ENCODE peak calls at places on chromosomes 3 and 15, in five cellular contexts. H is heart left ventricle, E is K562, A is mammary epithelial cell, S is tibial nerve. B is an unnamed sample. For H3K4me1, the result is how much of the 10 kb centered on the place peaks cover.

GRCh38 chr15:48856947-48857346 is 21.0 kb upstream of the EID1 start:
- DNase-seq in S (no peak), E (no peak), H (no peak), A (no peak), B (no peak)

GRCh38 chr15:39333393-39333792 is 247.5 kb upstream of the THBS1 start:
- DNase-seq in S (no peak), H (no peak), A (no peak), E (no peak), B (no peak)

GRCh38 chr3:184620101-184620798 is 58.7 kb downstream of the EPHB3 start:
- DNase-seq in H (no peak), S (no peak), A (peak), E (peak), B (no peak)

GRCh38 chr3:71203727-71204488 is 379.6 kb downstream of the FOXP1 start:
- DNase-seq in H (no peak), S (no peak), A (no peak), E (no peak), B (no peak)

GRCh38 chr3:43144811-43145490 is 39.1 kb upstream of the POMGNT2 start:
- DNase-seq in S (no peak), A (no peak), E (peak), H (no peak), B (no peak)

GRCh38 chr15:31398677-31399260 is 72.1 kb downstream of the KLF13 start:
- DNase-seq in E (no peak), A (peak), S (no peak), H (no peak), B (no peak)

GRCh38 chr15:50953302-50953701 is 44.8 kb downstream of the AP4E1 start:
- DNase-seq in H (no peak), A (peak), E (no peak), S (no peak), B (no peak)

GRCh38 chr3:123936400-123936799 is 24.6 kb downstream of the CCDC14 start:
- DNase-seq in H (no peak), A (no peak), E (no peak), S (no peak), B (no peak)

GRCh38 chr3:182683335-182684257 is 109.7 kb upstream of the ATP11B start:
- DNase-seq in E (peak), H (peak), S (peak), A (peak), B (no peak)

GRCh38 chr3:34206996-34207395 is 408.6 kb downstream of the PDCD6IP start:
- DNase-seq in E (no peak), S (no peak), A (no peak), H (no peak), B (no peak)

GRCh38 chr15:66912001-66912400 is 153.4 kb upstream of the SMAD3 start:
- DNase-seq in H (no peak), S (no peak), A (no peak), E (no peak), B (no peak)

GRCh38 chr3:4071481-4072184 is 231.5 kb upstream of the SETMAR start:
- DNase-seq in E (peak), A (no peak), H (no peak), S (no peak), B (no peak)

GRCh38 chr15:98537516-98538060 is 110.8 kb upstream of the IGF1R start:
- DNase-seq in S (no peak), H (no peak), A (peak), E (no peak), B (no peak)

GRCh38 chr3:31696815-31697548 is 164.3 kb downstream of the STT3B start:
- DNase-seq in H (no peak), S (no peak), A (peak), E (no peak), B (no peak)

GRCh38 chr3:71537211-71537611 is 46.3 kb downstream of the FOXP1 start:
- DNase-seq in S (no peak), H (no peak), E (no peak), A (peak), B (peak)

GRCh38 chr3:112078125-112079083 is 7.8 kb upstream of the C3orf52 start:
- DNase-seq in E (no peak), S (no peak), H (no peak), A (no peak), B (no peak)

GRCh38 chr15:34616613-34617012 is 33.2 kb upstream of the GOLGA8B start:
- DNase-seq in H (no peak), S (no peak), E (peak), A (peak), B (no peak)

GRCh38 chr3:126540342-126540849 is 16.4 kb downstream of the CHST13 start:
- DNase-seq in H (peak), A (peak), E (peak), S (peak), B (peak)

GRCh38 chr3:13708871-13709595 is 160.1 kb downstream of the FBLN2 start:
- DNase-seq in S (no peak), E (no peak), H (peak), A (no peak), B (peak)

GRCh38 chr3:141056716-141057115 is 5.6 kb downstream of the SPSB4 start:
- DNase-seq in H (peak), S (no peak), E (no peak), A (no peak), B (no peak)

GRCh38 chr15:75031773-75032302 is 8.4 kb downstream of the PPCDC start:
- DNase-seq in A (no peak), S (no peak), E (no peak), H (no peak), B (no peak)

GRCh38 chr3:159619341-159619885 is 369.2 kb upstream of the IL12A start:
- DNase-seq in E (no peak), A (no peak), S (no peak), H (no peak), B (no peak)

GRCh38 chr3:119530418-119530817 is 29.0 kb downstream of the CD80 start:
- DNase-seq in H (no peak), E (no peak), S (no peak), A (no peak), B (no peak)

GRCh38 chr3:62041681-62042080 is 331.7 kb downstream of the FEZF2 start:
- DNase-seq in A (no peak), E (no peak), S (no peak), H (no peak), B (no peak)

GRCh38 chr3:13574798-13575451 is 26.0 kb downstream of the FBLN2 start:
- DNase-seq in E (peak), A (no peak), S (no peak), H (peak), B (no peak)

GRCh38 chr3:129621626-129622417 is 15.3 kb upstream of the PLXND1 start:
- DNase-seq in A (no peak), H (peak), E (no peak), S (no peak), B (no peak)

GRCh38 chr15:91752081-91752810 is 101.3 kb upstream of the SLCO3A1 start:
- DNase-seq in A (no peak), H (no peak), S (no peak), E (no peak), B (no peak)

GRCh38 chr15:74951006-74951405 is 5.6 kb downstream of the RPP25 start:
- DNase-seq in S (no peak), H (no peak), A (no peak), E (no peak), B (no peak)

GRCh38 chr15:92011611-92012367 is 158.3 kb downstream of the SLCO3A1 start:
- DNase-seq in S (no peak), A (peak), E (no peak), H (peak), B (peak)

GRCh38 chr15:69958494-69959134 is 139.1 kb downstream of the TLE3 start:
- DNase-seq in E (no peak), H (no peak), A (peak), S (no peak), B (no peak)

GRCh38 chr3:42376397-42376798 is 34.0 kb downstream of the LYZL4 start:
- DNase-seq in E (peak), A (peak), S (no peak), H (peak), B (peak)

GRCh38 chr3:88057650-88058321 is 1.0 kb downstream of the CGGBP1 start:
- DNase-seq in S (no peak), A (peak), E (no peak), H (no peak), B (no peak)

GRCh38 chr3:464255-464654 is 267.7 kb downstream of the CHL1 start:
- DNase-seq in A (no peak), E (no peak), H (no peak), S (no peak), B (no peak)

DNA sequence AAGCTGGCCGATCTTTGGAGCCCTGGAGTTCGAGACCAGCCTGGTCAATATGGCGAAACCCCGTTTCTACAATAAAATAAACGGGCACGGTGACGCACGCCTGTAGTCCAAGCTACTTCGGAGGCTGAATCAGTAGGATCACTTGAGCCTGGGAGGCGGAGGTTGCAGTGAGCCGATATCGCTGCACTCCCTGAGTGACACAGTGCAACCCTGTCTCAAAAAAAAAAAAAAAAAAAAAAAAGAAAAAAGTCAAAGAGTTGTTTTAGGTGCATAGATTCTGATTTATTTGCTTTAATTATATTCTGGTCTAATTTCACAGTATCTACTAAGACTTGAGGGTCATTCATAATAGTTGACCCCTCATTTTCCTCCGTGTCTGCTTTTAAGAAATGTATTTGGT is 1.7 kb downstream of the ARL13B start:
- DNase-seq in A (no peak), S (no peak), E (peak), H (no peak), B (no peak)
- H3K4me3 ChIP-seq in A (no peak), S (peak), E (peak), H (no peak), B (no peak)

GRCh38 chr3:63808633-63809032 is 10.5 kb upstream of the C3orf49 start:
- DNase-seq in S (no peak), A (no peak), H (no peak), E (no peak), B (no peak)
- H3K4me1 ChIP-seq in S (under half), A (under half), H (under half), E (under half), B (under half)

GRCh38 chr3:78848392-78849288 is 919.2 kb downstream of the ROBO1 start:
- DNase-seq in E (no peak), H (no peak), A (no peak), S (no peak), B (no peak)
- H3K27ac ChIP-seq in E (no peak), H (no peak), A (no peak), S (no peak), B (no peak)

DNA sequence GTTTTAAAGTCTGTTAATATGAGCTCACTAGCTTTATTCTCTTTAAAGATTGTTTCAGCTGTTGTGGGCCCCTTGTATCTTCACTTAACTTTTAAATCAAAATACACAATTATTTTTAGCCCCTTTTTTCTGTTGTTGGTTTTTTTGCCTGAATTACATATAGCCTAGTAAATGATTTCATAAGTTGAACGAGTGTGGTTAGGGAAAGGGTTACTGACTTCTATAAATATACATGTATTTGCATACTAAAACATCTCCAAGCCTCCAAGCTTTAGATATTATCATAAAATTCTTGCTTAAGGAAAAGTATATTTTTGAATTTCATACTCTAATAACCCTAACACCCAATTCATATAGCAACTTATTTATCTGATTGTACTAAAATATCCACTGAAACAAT is 73.2 kb upstream of the ARL6 start:
- DNase-seq in H (no peak), S (no peak), E (no peak), A (no peak), B (no peak)
- H3K4me3 ChIP-seq in H (no peak), S (no peak), E (no peak), A (no peak), B (no peak)

DNA sequence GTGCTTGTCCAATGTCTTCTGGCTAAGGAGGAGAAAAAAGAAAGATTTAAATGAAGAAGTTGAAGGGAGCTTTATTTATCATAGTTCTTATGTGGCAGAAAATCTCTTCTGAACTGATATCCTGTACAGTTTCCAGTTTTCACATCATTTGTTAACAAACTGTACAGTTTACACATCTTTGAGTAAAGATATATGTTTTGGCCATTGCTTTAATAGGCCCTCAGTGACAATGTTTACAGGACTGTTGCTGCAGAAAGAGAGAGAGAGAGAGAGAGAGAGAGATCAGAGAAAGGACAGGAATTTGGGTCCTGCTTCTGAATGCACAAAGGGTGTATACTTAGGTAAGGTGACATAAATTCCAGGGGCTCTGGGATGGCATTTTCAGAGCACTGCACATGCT is 188.4 kb downstream of the NR1D2 start:
- DNase-seq in S (no peak), H (no peak), A (no peak), E (no peak), B (no peak)
- H3K4me1 ChIP-seq in S (under half), H (under half), A (under half), E (under half), B (under half)

GRCh38 chr15:84605225-84605882 is 4.5 kb downstream of the ZSCAN2 start:
- DNase-seq in E (no peak), A (no peak), S (no peak), H (no peak), B (no peak)
- H3K27ac ChIP-seq in E (no peak), A (no peak), S (no peak), H (no peak), B (no peak)

GRCh38 chr3:146092230-146092629 is 68.8 kb downstream of the PLOD2 start:
- DNase-seq in S (no peak), H (no peak), A (no peak), E (no peak), B (no peak)
- H3K4me3 ChIP-seq in S (no peak), H (no peak), A (no peak), E (no peak), B (no peak)